ENCODE peak calls at places on chromosomes 7 and 10, in six cellular contexts. W is AG09309, S is gastrocnemius medialis, L is B cell, E is progenitor cell of endocrine pancreas, B is mammary epithelial cell. D is an unnamed sample.
A peak's percentile ranks its signal among the peaks of the same experiment; 100 is the strongest.

GRCh38 chr10:34854147-34854601 is 39.1 kb upstream of the PARD3 start:
- DNase-seq in E (no peak), L (no peak), B (peak; percentile 44), W (peak; percentile 10), S (no peak), D (peak; percentile 63)

GRCh38 chr7:25158962-25159361 is 33.9 kb upstream of the CYCS start:
- DNase-seq in W (no peak), B (no peak), S (no peak), L (no peak), E (no peak), D (no peak)

GRCh38 chr7:17043012-17043877 is 161.5 kb upstream of the AGR3 start:
- DNase-seq in L (no peak), B (peak; percentile 50), W (no peak), S (no peak), E (no peak), D (peak; percentile 13)

GRCh38 chr10:31204090-31204489 is 114.9 kb upstream of the ZEB1 start:
- DNase-seq in E (no peak), S (peak; percentile 53), L (no peak), B (no peak), W (no peak), D (peak; percentile 27)

GRCh38 chr7:159227433-159227832 is 82.8 kb upstream of the VIPR2 start:
- DNase-seq in W (no peak), L (no peak), B (no peak), S (no peak), E (no peak), D (peak; percentile 58)

GRCh38 chr10:49243139-49243538 is 54.9 kb upstream of the TMEM273 start:
- DNase-seq in W (no peak), S (no peak), B (no peak), E (no peak), L (no peak), D (no peak)

GRCh38 chr10:14600065-14600464 is 174.6 kb downstream of the FAM107B start:
- DNase-seq in S (no peak), L (no peak), W (no peak), B (no peak), E (no peak), D (no peak)

GRCh38 chr10:530717-531116 is 158.8 kb downstream of the DIP2C start:
- DNase-seq in W (no peak), B (no peak), E (no peak), L (no peak), S (no peak), D (peak; percentile 7)

GRCh38 chr10:660980-661890 is 28.2 kb downstream of the DIP2C start:
- DNase-seq in L (no peak), E (no peak), W (no peak), S (peak; percentile 40), B (no peak), D (no peak)

GRCh38 chr7:66183700-66184099 is 21.4 kb upstream of the TPST1 start:
- DNase-seq in B (peak; percentile 61), W (peak; percentile 75), S (no peak), E (no peak), L (no peak), D (no peak)

GRCh38 chr10:121683803-121684202 is 85.6 kb upstream of the FGFR2 start:
- DNase-seq in S (no peak), L (no peak), E (no peak), B (no peak), W (no peak), D (no peak)

GRCh38 chr7:152564656-152565055 is 111.3 kb downstream of the XRCC2 start:
- DNase-seq in E (no peak), S (no peak), L (no peak), W (no peak), B (no peak), D (no peak)

GRCh38 chr10:4174197-4174596 is 389.2 kb upstream of the KLF6 start:
- DNase-seq in E (no peak), S (no peak), L (no peak), B (no peak), W (no peak), D (peak; percentile 41)

GRCh38 chr7:30682131-30683083 is at the start of gene CRHR2:
- DNase-seq in L (no peak), W (no peak), E (peak; percentile 40), S (no peak), B (no peak), D (no peak)

GRCh38 chr7:74573499-74573898 is 84.0 kb upstream of the GTF2I start:
- DNase-seq in L (no peak), B (no peak), S (no peak), E (no peak), W (no peak), D (no peak)

GRCh38 chr10:78292987-78293865 is 259.6 kb downstream of the RPS24 start:
- DNase-seq in B (no peak), E (no peak), S (peak; percentile 43), L (no peak), W (no peak), D (no peak)

GRCh38 chr10:88505680-88506215 is 77.4 kb downstream of the RNLS start:
- DNase-seq in S (no peak), E (no peak), L (no peak), B (no peak), W (no peak), D (no peak)

GRCh38 chr7:106824458-106824857 is 40.6 kb upstream of the PIK3CG start:
- DNase-seq in E (no peak), L (no peak), B (peak; percentile 99), W (no peak), S (no peak), D (no peak)

GRCh38 chr7:25968205-25968993 is 183.6 kb upstream of the NFE2L3 start:
- DNase-seq in L (peak; percentile 84), E (no peak), S (no peak), B (no peak), W (no peak), D (peak; percentile 36)

GRCh38 chr10:116418394-116418793 is 9.3 kb upstream of the PNLIPRP3 start:
- DNase-seq in E (no peak), S (no peak), W (no peak), B (peak; percentile 88), L (no peak), D (peak; percentile 45)

GRCh38 chr10:15399060-15399661 is 28.1 kb upstream of the FAM171A1 start:
- DNase-seq in L (no peak), B (no peak), S (no peak), E (no peak), W (no peak), D (no peak)

GRCh38 chr10:132133005-132133404 is 53.7 kb upstream of the DPYSL4 start:
- DNase-seq in S (no peak), B (no peak), E (no peak), W (no peak), L (peak; percentile 13), D (no peak)

GRCh38 chr10:679556-679955 is 9.9 kb downstream of the DIP2C start:
- DNase-seq in S (no peak), W (no peak), L (no peak), B (no peak), E (no peak), D (no peak)

GRCh38 chr10:123380491-123381085 is 226.4 kb downstream of the BUB3 start:
- DNase-seq in L (no peak), E (no peak), B (peak; percentile 32), S (no peak), W (no peak), D (peak; percentile 33)

GRCh38 chr7:87451187-87451586 is 24.3 kb downstream of the ABCB4 start:
- DNase-seq in L (no peak), E (no peak), S (no peak), B (no peak), W (no peak), D (no peak)

GRCh38 chr10:96586419-96587254 is at the start of gene TM9SF3:
- DNase-seq in S (peak; percentile 90), B (peak; percentile 85), L (peak; percentile 93), E (peak; percentile 74), W (peak; percentile 49), D (peak; percentile 88)

GRCh38 chr10:100746413-100746931 is 1.1 kb downstream of the PAX2 start:
- DNase-seq in E (no peak), B (no peak), W (no peak), L (no peak), S (no peak), D (no peak)

GRCh38 chr7:112575864-112576263 is 95.1 kb downstream of the LSMEM1 start:
- DNase-seq in S (no peak), E (no peak), W (no peak), L (no peak), B (peak; percentile 32), D (no peak)

GRCh38 chr10:4067552-4068254 is 282.7 kb upstream of the KLF6 start:
- DNase-seq in B (no peak), W (no peak), L (no peak), E (no peak), S (no peak), D (no peak)

GRCh38 chr7:158183431-158183830 is 404.2 kb downstream of the PTPRN2 start:
- DNase-seq in W (no peak), L (no peak), B (no peak), E (no peak), S (no peak), D (no peak)

GRCh38 chr7:39754326-39755120 is 131.2 kb downstream of the RALA start:
- DNase-seq in E (no peak), L (no peak), W (no peak), B (peak; percentile 40), S (no peak), D (no peak)

GRCh38 chr7:138137423-138138171 is 61.3 kb downstream of the AKR1D1 start:
- DNase-seq in S (no peak), W (no peak), L (no peak), B (peak; percentile 18), E (no peak), D (no peak)
- TF ChIP-seq CTCF in S (no peak), W (no peak), L (no peak), B (no peak), E (no peak), D (no peak)

DNA sequence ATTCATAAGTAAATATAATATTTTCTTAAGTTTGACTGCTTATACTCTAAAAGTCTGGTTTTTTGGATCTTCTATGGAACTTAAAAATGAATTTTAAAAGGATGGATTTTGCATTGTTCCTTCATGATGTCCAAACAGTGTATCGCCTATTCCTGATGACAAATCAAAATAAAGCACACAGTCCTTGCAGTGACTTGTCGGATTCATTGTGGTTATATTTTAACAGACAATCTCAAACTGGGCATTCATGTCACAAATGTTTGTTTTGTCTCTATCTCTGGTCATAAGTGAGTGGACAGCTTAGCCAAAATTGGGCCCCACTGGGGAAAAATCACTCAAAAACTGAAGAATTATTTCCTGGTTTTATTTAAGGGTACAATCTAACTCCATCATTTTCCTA is 74.8 kb downstream of the LMBR1 start:
- DNase-seq in E (no peak), W (no peak), S (no peak), B (no peak), L (no peak), D (no peak)
- TF ChIP-seq CTCF in E (no peak), W (no peak), S (no peak), B (no peak), L (no peak), D (no peak)

GRCh38 chr7:117385340-117386124 is 41.8 kb downstream of the ASZ1 start:
- DNase-seq in L (no peak), E (no peak), S (no peak), W (peak; percentile 14), B (peak; percentile 19), D (peak; percentile 16)
- TF ChIP-seq CTCF in L (no peak), E (peak; percentile 51), S (no peak), W (peak; percentile 32), B (no peak), D (peak; percentile 35)

DNA sequence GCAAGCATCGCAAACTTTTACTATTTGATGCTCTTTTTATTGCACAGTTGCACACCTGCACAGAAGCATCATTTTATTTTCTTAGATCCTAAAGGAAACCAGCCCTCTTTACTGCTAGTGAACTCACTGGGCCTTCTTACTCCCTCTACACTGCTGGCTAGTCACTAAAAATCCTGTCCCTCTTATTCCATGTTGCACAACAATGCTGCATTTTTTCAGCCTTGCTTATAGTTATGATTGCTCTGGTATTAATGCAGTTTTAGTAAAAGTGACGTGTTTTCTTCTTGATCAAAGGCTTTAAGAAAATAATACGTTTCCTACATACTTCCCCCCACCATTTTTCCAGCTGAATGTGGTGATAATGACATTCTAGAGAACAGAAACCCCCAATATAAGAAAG is 132.9 kb upstream of the FAM3C start:
- DNase-seq in B (no peak), L (no peak), W (no peak), E (no peak), S (no peak), D (peak; percentile 18)
- TF ChIP-seq CTCF in B (no peak), L (no peak), W (no peak), E (no peak), S (no peak), D (no peak)